ENCODE peak calls at places on chromosomes 7 and 10, in six cellular contexts. P is HepG2, D is SK-N-SH, I is HCT116, C is H1, T is K562. X is an unnamed sample. For H3K4me1 and H3K9me3, the result is how much of the 10 kb centered on the place peaks cover.

GRCh38 chr7:149140784-149141183 is 6.5 kb upstream of the ZNF398 start:
- DNase-seq in P (no peak), D (no peak), I (no peak), C (no peak), T (peak), X (no peak)

GRCh38 chr7:99828818-99829217 is 1.0 kb downstream of the CYP3A43 start:
- DNase-seq in P (peak), D (no peak), I (no peak), C (no peak), T (no peak), X (no peak)

GRCh38 chr10:69786791-69787190 is 14.9 kb upstream of the COL13A1 start:
- DNase-seq in P (no peak), D (no peak), I (no peak), C (no peak), T (peak), X (peak)

GRCh38 chr10:75431180-75432111 is at the start of gene LRMDA:
- DNase-seq in P (peak), D (peak), I (no peak), C (peak), T (no peak), X (no peak)

GRCh38 chr7:77281780-77282478 is 82.3 kb upstream of the FGL2 start:
- DNase-seq in P (no peak), D (no peak), I (no peak), C (no peak), T (no peak), X (no peak)

GRCh38 chr7:3888096-3888495 is 587.0 kb downstream of the SDK1 start:
- DNase-seq in P (no peak), D (no peak), I (no peak), C (no peak), T (no peak), X (no peak)

GRCh38 chr7:40000734-40001315 is 50.8 kb downstream of the CDK13 start:
- DNase-seq in P (no peak), D (no peak), I (no peak), C (no peak), T (no peak), X (no peak)

GRCh38 chr7:143002106-143002505 is 24.8 kb downstream of the OR9A2 start:
- DNase-seq in P (no peak), D (peak), I (peak), C (no peak), T (peak), X (peak)

GRCh38 chr7:26368542-26368941 is 76.9 kb downstream of the SNX10 start:
- DNase-seq in P (no peak), D (no peak), I (no peak), C (no peak), T (no peak), X (no peak)

GRCh38 chr7:26399309-26399610 is 107.6 kb downstream of the SNX10 start:
- DNase-seq in P (no peak), D (peak), I (no peak), C (no peak), T (peak), X (no peak)

GRCh38 chr7:103131225-103131624 is 17.7 kb downstream of the NAPEPLD start:
- DNase-seq in P (no peak), D (no peak), I (no peak), C (no peak), T (no peak), X (no peak)

GRCh38 chr7:23530355-23530754 is 1.4 kb downstream of the TRA2A start:
- DNase-seq in P (peak), D (peak), I (no peak), C (no peak), T (peak), X (peak)

GRCh38 chr7:48938539-48938938 is 14.2 kb downstream of the CDC14C start:
- DNase-seq in P (no peak), D (no peak), I (no peak), C (no peak), T (no peak), X (no peak)

GRCh38 chr7:39589323-39590111 is 23.3 kb downstream of the YAE1 start:
- DNase-seq in P (no peak), D (no peak), I (peak), C (no peak), T (peak), X (peak)

GRCh38 chr7:44762726-44763522 is 14.3 kb downstream of the ZMIZ2 start:
- DNase-seq in P (no peak), D (peak), I (no peak), C (no peak), T (no peak), X (no peak)

GRCh38 chr10:105149371-105149871 is 508.3 kb downstream of the SORCS3 start:
- DNase-seq in P (no peak), D (no peak), I (no peak), C (no peak), T (no peak), X (no peak)

GRCh38 chr10:124827474-124827873 is 25.9 kb downstream of the ABRAXAS2 start:
- DNase-seq in P (peak), D (peak), I (no peak), C (no peak), T (peak), X (no peak)

GRCh38 chr7:20403356-20403755 is 72.7 kb downstream of the ITGB8 start:
- DNase-seq in P (no peak), D (no peak), I (no peak), C (no peak), T (no peak), X (no peak)

GRCh38 chr7:38411404-38411803 is 138.0 kb upstream of the TARP start:
- DNase-seq in P (peak), D (peak), I (peak), C (no peak), T (peak), X (no peak)

GRCh38 chr7:45151131-45151684 is 6.4 kb upstream of the RAMP3 start:
- DNase-seq in P (no peak), D (no peak), I (no peak), C (no peak), T (no peak), X (no peak)

GRCh38 chr7:42605800-42606199 is 306.1 kb downstream of the C7orf25 start:
- DNase-seq in P (no peak), D (no peak), I (no peak), C (no peak), T (no peak), X (no peak)

GRCh38 chr7:151053091-151053490 is 4.6 kb downstream of the CDK5 start:
- DNase-seq in P (no peak), D (no peak), I (no peak), C (no peak), T (peak), X (no peak)

GRCh38 chr7:138755331-138755747 is 42.5 kb upstream of the TMEM213 start:
- DNase-seq in P (peak), D (peak), I (no peak), C (no peak), T (no peak), X (no peak)

GRCh38 chr10:3902054-3902808 is 117.2 kb upstream of the KLF6 start:
- DNase-seq in P (peak), D (no peak), I (no peak), C (no peak), T (no peak), X (no peak)

GRCh38 chr7:45923290-45923689 is 2.2 kb upstream of the IGFBP3 start:
- DNase-seq in P (peak), D (peak), I (no peak), C (peak), T (peak), X (no peak)

GRCh38 chr10:75353183-75353582 is 48.4 kb downstream of the ZNF503 start:
- DNase-seq in P (no peak), D (no peak), I (no peak), C (no peak), T (no peak), X (no peak)

GRCh38 chr7:108326938-108327337 is 129.3 kb downstream of the NRCAM start:
- DNase-seq in P (no peak), D (no peak), I (no peak), C (no peak), T (no peak), X (no peak)

GRCh38 chr7:29565186-29565540 is 1.5 kb downstream of the PRR15 start:
- DNase-seq in P (no peak), D (peak), I (no peak), C (no peak), T (no peak), X (no peak)

GRCh38 chr10:43407148-43407575 is 1.8 kb downstream of the HNRNPF start:
- DNase-seq in P (no peak), D (peak), I (no peak), C (no peak), T (peak), X (no peak)

GRCh38 chr10:121371836-121372235 is 226.4 kb downstream of the FGFR2 start:
- DNase-seq in P (no peak), D (no peak), I (no peak), C (no peak), T (no peak), X (no peak)

GRCh38 chr7:29080803-29081202 is 65.5 kb downstream of the CPVL start:
- DNase-seq in P (no peak), D (peak), I (no peak), C (no peak), T (no peak), X (no peak)

GRCh38 chr7:42972703-42973500 is 40.7 kb downstream of the MRPL32 start:
- DNase-seq in P (peak), D (peak), I (no peak), C (no peak), T (peak), X (no peak)

GRCh38 chr10:95237376-95238170 is 43.5 kb downstream of the ACSM6 start:
- DNase-seq in P (no peak), D (no peak), I (no peak), C (no peak), T (no peak), X (no peak)

GRCh38 chr10:62681211-62681940 is 123.1 kb upstream of the ADO start:
- DNase-seq in P (peak), D (no peak), I (no peak), C (peak), T (no peak), X (peak)

GRCh38 chr7:134823400-134823799 is 44.0 kb downstream of the CALD1 start:
- DNase-seq in P (no peak), D (no peak), I (no peak), C (no peak), T (no peak), X (no peak)

GRCh38 chr7:134828361-134828760 is 48.9 kb downstream of the CALD1 start:
- DNase-seq in P (no peak), D (no peak), I (no peak), C (no peak), T (no peak), X (no peak)

GRCh38 chr7:134827436-134827835 is 48.0 kb downstream of the CALD1 start:
- DNase-seq in P (no peak), D (no peak), I (no peak), C (no peak), T (no peak), X (no peak)

GRCh38 chr7:134827889-134828288 is 48.5 kb downstream of the CALD1 start:
- DNase-seq in P (no peak), D (no peak), I (no peak), C (no peak), T (no peak), X (no peak)

DNA sequence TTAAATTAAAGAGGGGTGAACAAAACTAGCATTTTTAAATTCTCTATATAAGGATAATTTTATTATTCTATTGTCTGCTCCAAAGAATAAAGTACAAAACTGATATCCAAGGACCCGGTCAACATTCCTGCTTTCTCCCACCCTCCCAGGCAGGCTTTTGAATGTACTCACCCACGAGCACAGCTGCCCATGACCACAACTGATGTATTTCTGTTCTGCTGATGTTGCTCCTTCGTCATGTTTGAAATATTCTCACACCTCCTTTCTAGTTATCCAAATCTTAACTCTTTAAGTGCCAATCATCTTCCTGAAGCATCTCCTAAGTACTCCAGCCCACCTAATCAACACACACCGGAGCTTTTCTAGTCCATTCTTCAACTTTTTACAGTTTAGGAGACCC is 46.7 kb downstream of the CALD1 start:
- DNase-seq in P (no peak), D (no peak), I (no peak), C (no peak), T (no peak), X (no peak)
- H3K4me1 ChIP-seq in P (under half), D (under half), I (under half), C (under half), T (under half), X (under half)

DNA sequence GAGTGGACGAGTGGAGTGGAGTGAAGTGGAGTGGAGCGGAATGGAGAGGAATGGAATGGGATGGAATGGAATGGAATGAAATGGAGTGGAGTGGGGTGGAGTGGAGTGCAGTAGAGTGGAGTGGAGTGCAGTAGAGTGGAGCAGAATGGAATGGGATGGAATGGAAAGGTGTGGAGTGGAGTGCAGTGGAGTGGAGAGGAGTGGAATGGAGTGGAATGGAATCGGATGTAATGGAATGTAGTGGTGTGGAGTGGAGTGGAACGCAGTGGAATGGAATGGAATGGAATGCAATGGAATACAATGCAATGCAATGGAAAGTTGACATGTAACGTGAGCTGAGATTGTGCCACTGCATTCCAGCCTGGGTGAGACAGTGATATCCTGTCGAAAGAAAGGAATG is 46.4 kb downstream of the ZNF716 start:
- DNase-seq in P (no peak), D (no peak), I (no peak), C (no peak), T (no peak), X (no peak)
- H3K9me3 ChIP-seq in P (half or more), D (under half), I (under half), C (half or more), T (under half), X (under half)

DNA sequence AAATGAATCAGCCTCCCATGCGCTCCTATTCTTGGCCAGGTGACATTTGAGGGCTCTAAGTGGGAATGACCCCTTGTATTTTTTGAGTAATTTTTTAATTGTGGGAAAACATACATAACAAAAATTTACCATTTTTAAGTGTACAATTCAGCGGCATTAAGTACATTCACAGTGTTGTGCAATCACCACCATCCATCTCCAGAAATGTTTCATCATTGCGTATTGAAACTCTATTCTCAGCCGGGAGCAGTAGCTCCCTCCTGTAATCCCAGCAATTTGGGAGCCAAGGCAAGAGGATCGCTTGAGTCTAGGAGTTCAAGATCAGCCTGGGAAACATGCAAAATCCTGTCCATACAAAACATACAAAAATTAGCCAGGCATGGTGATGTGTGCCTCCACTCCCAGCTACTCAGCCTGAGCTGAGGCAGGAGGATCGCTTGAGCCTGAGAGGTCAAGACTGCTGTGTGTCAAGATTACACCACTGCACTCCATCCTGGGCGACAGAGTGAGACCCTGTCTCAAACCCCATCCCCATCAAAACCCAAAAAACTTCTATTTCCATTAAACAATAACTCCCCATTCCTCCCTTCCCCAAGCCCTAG is 2.5 kb downstream of the ANTXRL start:
- DNase-seq in P (no peak), D (no peak), I (no peak), C (no peak), T (no peak), X (no peak)
- TF ChIP-seq YY1 in P (no peak), D (no peak), I (no peak), C (no peak), T (no peak), X (no peak)

GRCh38 chr10:79273603-79274002 is 73.7 kb upstream of the PPIF start:
- DNase-seq in P (no peak), D (no peak), I (no peak), C (no peak), T (no peak), X (no peak)
- H3K4me1 ChIP-seq in P (under half), D (half or more), I (under half), C (under half), T (under half), X (under half)

DNA sequence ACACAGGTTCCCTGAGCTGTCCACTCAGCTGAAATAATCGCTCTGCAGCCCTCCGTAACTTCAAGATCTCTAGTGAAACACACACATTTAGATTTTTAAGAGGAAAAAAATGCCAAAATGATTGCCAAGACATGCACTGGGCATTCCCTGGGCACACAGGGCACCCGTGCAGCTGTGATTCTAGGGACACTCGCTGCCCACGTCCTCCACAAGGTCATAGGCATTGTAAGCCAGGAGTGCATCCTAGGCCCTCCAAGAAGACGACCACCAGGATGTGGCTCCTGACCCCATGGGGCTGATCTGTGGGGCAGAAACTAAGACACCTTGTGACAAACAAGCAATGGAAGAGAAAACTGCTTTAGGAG is 563.3 kb downstream of the PTPRN2 start:
- DNase-seq in P (no peak), D (no peak), I (no peak), C (no peak), T (no peak), X (no peak)
- H3K9me3 ChIP-seq in P (under half), D (under half), I (under half), C (under half), T (under half), X (under half)